ENCODE peak calls at places on chromosomes 4 and X, in eight cellular contexts. T is GM04504, G is amniotic stem cell, A is aorta, J is NCI-H526 treated with DMSO at 0.1 percent for 48 hours, L is ELR, R is Daoy, F is bronchial epithelial cell. D is an unnamed sample.

GRCh38 chr4:86014599-86014998 is 345.3 kb downstream of the MAPK10 start:
- DNase-seq in L (no peak), J (no peak), A (no peak), F (no peak), G (no peak), T (no peak), R (no peak), D (no peak)

GRCh38 chr4:54683616-54684346 is 26.0 kb downstream of the KIT start:
- DNase-seq in L (peak; percentile 31), T (no peak), R (no peak), G (no peak), F (peak; percentile 18), A (no peak), J (no peak), D (peak; percentile 32)

GRCh38 chr4:72312032-72312650 is 256.9 kb downstream of the ADAMTS3 start:
- DNase-seq in L (peak; percentile 78), G (peak; percentile 70), R (peak; percentile 78), F (peak; percentile 95), J (no peak), T (peak; percentile 87), A (peak; percentile 84), D (no peak)

GRCh38 chrX:154980330-154981115 is 42.0 kb downstream of the F8 start:
- DNase-seq in R (peak; percentile 58), T (peak; percentile 18), F (peak; percentile 38), L (peak; percentile 74), G (peak; percentile 1), J (peak; percentile 80), A (peak; percentile 83), D (peak; percentile 69)

GRCh38 chr4:88219099-88219498 is 60.7 kb upstream of the ABCG2 start:
- DNase-seq in T (peak; percentile 11), A (no peak), J (peak; percentile 25), L (peak; percentile 66), R (peak; percentile 4), G (peak; percentile 3), F (peak; percentile 46), D (no peak)

GRCh38 chr4:87150498-87151261 is 69.7 kb downstream of the KLHL8 start:
- DNase-seq in F (peak; percentile 80), R (peak; percentile 32), J (peak; percentile 36), G (peak; percentile 18), A (no peak), T (peak; percentile 46), L (peak; percentile 80), D (no peak)

GRCh38 chr4:10622728-10623127 is 61.8 kb downstream of the CLNK start:
- DNase-seq in R (no peak), G (no peak), T (no peak), L (peak; percentile 45), A (no peak), F (peak; percentile 10), J (no peak), D (no peak)

GRCh38 chrX:118116308-118117068 is at the start of gene KLHL13:
- DNase-seq in G (peak; percentile 2), A (peak; percentile 77), J (no peak), F (no peak), R (peak; percentile 49), L (peak; percentile 15), T (no peak), D (peak; percentile 39)

GRCh38 chr4:112953295-112953694 is 96.2 kb upstream of the ANK2 start:
- DNase-seq in F (no peak), J (no peak), L (no peak), R (no peak), G (no peak), A (no peak), T (no peak), D (no peak)

GRCh38 chr4:103085555-103086196 is 9.1 kb upstream of the SLC9B2 start:
- DNase-seq in L (no peak), J (no peak), T (no peak), A (no peak), F (no peak), R (no peak), G (no peak), D (no peak)

GRCh38 chrX:65652098-65652497 is 15.4 kb upstream of the MSN start:
- DNase-seq in T (no peak), R (no peak), G (no peak), F (no peak), L (no peak), J (no peak), A (no peak), D (no peak)

GRCh38 chr4:74112399-74113090 is 13.6 kb upstream of the CXCL2 start:
- DNase-seq in L (peak; percentile 25), F (peak; percentile 71), G (no peak), R (no peak), J (no peak), A (no peak), T (no peak), D (no peak)

GRCh38 chr4:145786830-145787229 is 106.9 kb downstream of the C4orf51 start:
- DNase-seq in J (no peak), L (no peak), R (no peak), F (no peak), T (no peak), G (no peak), A (no peak), D (no peak)

GRCh38 chr4:100493756-100494155 is 24.1 kb downstream of the EMCN start:
- DNase-seq in T (peak; percentile 9), G (no peak), A (no peak), L (peak; percentile 9), J (no peak), F (peak; percentile 30), R (no peak), D (no peak)

D was measured in activated naive CD8-positive, alpha-beta T cell treated with anti-CD3 and anti-CD28 coated beads, Interleukin-2, amount 10 ng/mL, durations not matched to agents 7 days and 5 days.